ENCODE peak calls at places on chromosomes 1 and 21, in four cellular contexts. P is neural progenitor cell, M is ovary, N is AG04450. Z is an unnamed sample.

GRCh38 chr1:182080040-182080439 is 18.5 kb upstream of the ZNF648 start:
- DNase-seq in N (no peak), P (no peak), M (no peak), Z (no peak)

GRCh38 chr1:115275216-115275615 is 62.8 kb downstream of the NGF start:
- DNase-seq in P (peak), M (no peak), N (no peak), Z (no peak)

GRCh38 chr1:221740260-221740830 is 1.5 kb downstream of the DUSP10 start:
- DNase-seq in M (no peak), P (peak), N (no peak), Z (no peak)

GRCh38 chr1:161166669-161167548 is 683 bp downstream of the PPOX start:
- DNase-seq in P (peak), M (no peak), N (no peak), Z (no peak)

GRCh38 chr1:157584503-157584902 is 13.4 kb downstream of the FCRL4 start:
- DNase-seq in N (no peak), M (no peak), P (no peak), Z (no peak)

GRCh38 chr21:43209575-43210453 is 41.0 kb downstream of the CRYAA start:
- DNase-seq in P (no peak), N (no peak), M (peak), Z (peak)

GRCh38 chr1:24173638-24174325 is 13.3 kb downstream of the IFNLR1 start:
- DNase-seq in N (no peak), M (no peak), P (no peak), Z (no peak)

GRCh38 chr1:60908159-60908558 is 174.2 kb upstream of the NFIA start:
- DNase-seq in P (no peak), M (no peak), N (no peak), Z (no peak)

GRCh38 chr1:117038236-117038635 is 21.9 kb upstream of the TTF2 start:
- DNase-seq in M (no peak), N (no peak), P (no peak), Z (no peak)

GRCh38 chr1:85579619-85580018 is 942 bp upstream of the CCN1 start:
- DNase-seq in N (peak), M (peak), P (peak), Z (no peak)

GRCh38 chr1:67429011-67429527 is 1.1 kb downstream of the SERBP1 start:
- DNase-seq in P (peak), M (no peak), N (no peak), Z (no peak)

GRCh38 chr1:26019641-26020315 is 1.8 kb upstream of the EXTL1 start:
- DNase-seq in P (no peak), M (no peak), N (no peak), Z (no peak)

GRCh38 chr21:36773111-36773510 is 74.2 kb downstream of the SIM2 start:
- DNase-seq in M (peak), N (peak), P (no peak), Z (peak)

GRCh38 chr1:210311726-210312493 is 16.8 kb upstream of the HHAT start:
- DNase-seq in N (no peak), P (no peak), M (no peak), Z (no peak)
- H3K27ac ChIP-seq in N (no peak), P (no peak), M (no peak), Z (peak)

GRCh38 chr1:20413136-20413790 is 72.7 kb downstream of the CAMK2N1 start:
- DNase-seq in P (no peak), M (no peak), N (no peak), Z (no peak)
- H3K27ac ChIP-seq in P (no peak), M (no peak), N (no peak), Z (no peak)

GRCh38 chr1:205109269-205109668 is 12.5 kb downstream of the RBBP5 start:
- DNase-seq in M (no peak), N (no peak), P (no peak), Z (no peak)
- H3K27ac ChIP-seq in M (no peak), N (no peak), P (no peak), Z (no peak)

GRCh38 chr1:33339413-33339812 is 18.5 kb upstream of the A3GALT2 start:
- DNase-seq in M (no peak), N (no peak), P (peak), Z (no peak)
- H3K27ac ChIP-seq in M (peak), N (peak), P (peak), Z (peak)

GRCh38 chr1:46413596-46413985 is 19.5 kb downstream of the FAAH start:
- DNase-seq in P (peak), N (no peak), M (no peak), Z (no peak)
- H3K27ac ChIP-seq in P (no peak), N (no peak), M (no peak), Z (no peak)

GRCh38 chr21:29261555-29262540 is 36.9 kb upstream of the BACH1 start:
- DNase-seq in N (no peak), M (no peak), P (no peak), Z (no peak)
- H3K27ac ChIP-seq in N (no peak), M (no peak), P (no peak), Z (no peak)

Z was measured in upper lobe of right lung.